ENCODE peak calls at places on chromosomes 1 and 21, in eight cellular contexts. C, B, G, Y, R, E, M and P are unnamed samples.

GRCh38 chr1:57489342-57490036 is 65.6 kb upstream of the DAB1 start:
- DNase-seq in E (peak; percentile 88), R (no peak), C (no peak), G (no peak), B (no peak), M (peak; percentile 91), Y (no peak), P (no peak)

GRCh38 chr1:115478933-115479551 is 141.0 kb upstream of the NGF start:
- DNase-seq in C (no peak), R (no peak), G (no peak), E (no peak), M (no peak), Y (no peak), B (no peak), P (no peak)

GRCh38 chr1:86951430-86951829 is 37.0 kb downstream of the HS2ST1 start:
- DNase-seq in Y (no peak), G (no peak), E (peak; percentile 22), C (peak; percentile 31), B (no peak), R (no peak), M (peak; percentile 37), P (no peak)

GRCh38 chr1:109882288-109883245 is 28.1 kb upstream of the CSF1 start:
- DNase-seq in E (no peak), B (no peak), G (no peak), M (no peak), R (no peak), C (no peak), Y (no peak), P (no peak)

GRCh38 chr1:248622491-248623106 is 12.3 kb downstream of the OR2T11 start:
- DNase-seq in R (no peak), C (no peak), E (peak; percentile 0), G (no peak), M (peak; percentile 0), B (no peak), Y (no peak), P (no peak)

GRCh38 chr1:6239950-6240768 is 3.8 kb upstream of the HES3 start:
- DNase-seq in E (no peak), Y (no peak), B (no peak), M (peak; percentile 36), G (no peak), C (no peak), R (no peak), P (no peak)

GRCh38 chr1:182056596-182057366 is 4.7 kb downstream of the ZNF648 start:
- DNase-seq in M (no peak), Y (no peak), R (no peak), E (no peak), B (no peak), G (no peak), C (no peak), P (no peak)

GRCh38 chr1:226351709-226352108 is 42.7 kb upstream of the LIN9 start:
- DNase-seq in R (no peak), C (no peak), Y (no peak), G (no peak), E (no peak), M (no peak), B (no peak), P (no peak)

GRCh38 chr1:1967879-1968278 is 35.7 kb downstream of the CFAP74 start:
- DNase-seq in M (no peak), Y (no peak), R (no peak), B (no peak), G (no peak), C (no peak), E (no peak), P (no peak)

GRCh38 chr1:246815693-246816270 is 91.6 kb downstream of the SCCPDH start:
- DNase-seq in E (no peak), G (no peak), R (no peak), B (no peak), Y (no peak), M (no peak), C (no peak), P (no peak)

GRCh38 chr21:28725396-28725795 is 267.3 kb downstream of the LTN1 start:
- DNase-seq in Y (no peak), B (no peak), M (no peak), G (no peak), R (no peak), E (peak; percentile 36), C (no peak), P (no peak)

GRCh38 chr1:223326776-223327175 is 37.2 kb downstream of the SUSD4 start:
- DNase-seq in G (no peak), E (peak; percentile 27), M (peak; percentile 59), B (no peak), C (no peak), Y (no peak), R (no peak), P (no peak)

GRCh38 chr1:79845951-79846350 is 839.4 kb upstream of the ADGRL4 start:
- DNase-seq in Y (no peak), R (no peak), M (peak; percentile 82), E (peak; percentile 23), B (no peak), G (no peak), C (no peak), P (no peak)

GRCh38 chr1:22077728-22078127 is 25.2 kb downstream of the CDC42 start:
- DNase-seq in B (no peak), C (no peak), G (no peak), E (peak; percentile 42), M (peak; percentile 44), R (no peak), Y (no peak), P (no peak)

GRCh38 chr1:223423641-223424233 is 30.5 kb downstream of the CCDC185 start:
- DNase-seq in Y (no peak), C (peak; percentile 33), E (no peak), B (no peak), R (no peak), G (no peak), M (peak; percentile 20), P (no peak)

GRCh38 chr1:172612478-172612877 is 46.4 kb upstream of the FASLG start:
- DNase-seq in Y (no peak), C (no peak), G (no peak), B (no peak), E (no peak), M (no peak), R (no peak), P (no peak)

GRCh38 chr21:43805275-43805800 is 16.0 kb downstream of the RRP1 start:
- DNase-seq in Y (no peak), C (no peak), R (no peak), B (peak; percentile 62), E (no peak), G (no peak), M (no peak), P (no peak)

GRCh38 chr1:221697924-221698425 is 43.9 kb downstream of the DUSP10 start:
- DNase-seq in C (no peak), B (no peak), Y (no peak), G (no peak), M (peak; percentile 65), R (no peak), E (no peak), P (no peak)

GRCh38 chr1:97834903-97835302 is 85.9 kb downstream of the DPYD start:
- DNase-seq in C (no peak), G (no peak), Y (no peak), R (no peak), E (no peak), B (no peak), M (peak; percentile 4), P (no peak)

GRCh38 chr1:118985611-118986290 is 2.4 kb downstream of the TBX15 start:
- DNase-seq in Y (no peak), C (no peak), M (no peak), E (no peak), R (no peak), B (no peak), G (no peak), P (no peak)
- H3K27me3 ChIP-seq in Y (peaks cover 98% of the 10 kb centered on the region), C (peaks cover 96% of the 10 kb centered on the region), M (peaks cover 98% of the 10 kb centered on the region), E (peaks cover 99% of the 10 kb centered on the region), R (peaks cover 22% of the 10 kb centered on the region), B (peaks cover 97% of the 10 kb centered on the region), G (peaks cover 100% of the 10 kb centered on the region), P (peaks cover 96% of the 10 kb centered on the region)

GRCh38 chr21:42618713-42619112 is 34.7 kb upstream of the PDE9A start:
- DNase-seq in B (no peak), R (no peak), C (no peak), Y (no peak), E (no peak), G (no peak), M (no peak), P (no peak)

GRCh38 chr21:42621828-42622199 is 31.6 kb upstream of the PDE9A start:
- DNase-seq in B (no peak), R (no peak), Y (no peak), E (no peak), G (no peak), C (no peak), M (no peak), P (no peak)

GRCh38 chr21:42617476-42617875 is 35.9 kb upstream of the PDE9A start:
- DNase-seq in R (no peak), B (no peak), C (no peak), Y (no peak), G (no peak), E (no peak), M (no peak), P (no peak)

GRCh38 chr21:42621166-42621827 is 32.1 kb upstream of the PDE9A start:
- DNase-seq in C (no peak), E (no peak), B (no peak), M (no peak), Y (no peak), R (no peak), G (no peak), P (no peak)

DNA sequence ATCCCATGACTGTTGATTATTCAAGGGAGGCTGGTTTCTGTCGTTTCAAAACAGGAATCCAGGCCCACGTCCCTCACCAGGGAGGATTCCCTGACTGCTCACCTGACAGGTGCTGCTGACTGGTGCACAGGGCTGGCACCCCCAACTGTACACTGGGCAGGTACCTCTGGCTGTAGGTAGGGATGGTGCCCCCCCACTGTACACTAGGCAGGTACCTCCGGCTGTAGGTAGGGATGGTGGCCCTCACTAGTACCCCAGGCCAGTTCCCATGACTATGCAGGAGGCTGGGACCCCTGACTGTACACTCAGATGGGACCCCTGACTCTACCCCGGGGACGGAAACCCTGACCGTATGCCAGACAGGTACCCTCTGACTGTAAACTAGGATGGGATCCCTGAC is 33.6 kb upstream of the PDE9A start:
- DNase-seq in R (no peak), G (no peak), M (no peak), B (no peak), C (no peak), Y (no peak), E (no peak), P (no peak)
- H3K27me3 ChIP-seq in R (no peaks in the 10 kb centered on the region), G (peaks cover 45% of the 10 kb centered on the region), M (peaks cover 42% of the 10 kb centered on the region), B (no peaks in the 10 kb centered on the region), C (peaks cover 26% of the 10 kb centered on the region), Y (peaks cover 59% of the 10 kb centered on the region), E (peaks cover 43% of the 10 kb centered on the region), P (no peaks in the 10 kb centered on the region)

GRCh38 chr1:205228052-205228451 is 306 bp downstream of the TMCC2 start:
- DNase-seq in R (no peak), M (no peak), Y (no peak), B (no peak), G (no peak), C (no peak), E (no peak), P (no peak)
- H3K27me3 ChIP-seq in R (no peaks in the 10 kb centered on the region), M (no peaks in the 10 kb centered on the region), Y (no peaks in the 10 kb centered on the region), B (no peaks in the 10 kb centered on the region), G (no peaks in the 10 kb centered on the region), C (no peaks in the 10 kb centered on the region), E (peaks cover 7% of the 10 kb centered on the region), P (peaks cover 5% of the 10 kb centered on the region)

DNA sequence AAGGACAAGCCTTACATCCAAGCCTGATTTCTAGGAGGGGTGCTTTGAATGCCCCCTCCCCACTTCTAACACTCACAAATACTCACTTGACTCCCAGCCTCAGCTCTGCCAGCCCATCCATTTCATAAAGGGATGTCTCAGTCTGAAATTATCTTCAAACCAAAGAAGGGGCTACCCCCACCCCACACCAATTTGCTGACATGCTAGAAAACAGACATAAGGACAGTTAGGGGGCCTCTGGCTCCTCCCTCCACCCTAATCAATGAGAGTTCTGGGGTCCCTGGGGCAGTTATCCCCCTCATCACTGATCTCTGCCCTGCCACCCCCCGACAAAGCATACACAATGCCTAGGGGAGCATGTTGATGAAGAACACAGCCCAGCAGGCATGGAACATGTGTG is 58.8 kb downstream of the RHBG start:
- DNase-seq in R (no peak), E (no peak), B (no peak), M (no peak), Y (no peak), C (no peak), G (no peak), P (no peak)
- H3K27me3 ChIP-seq in R (peaks cover 7% of the 10 kb centered on the region), E (peaks cover 93% of the 10 kb centered on the region), B (peaks cover 66% of the 10 kb centered on the region), M (peaks cover 91% of the 10 kb centered on the region), Y (peaks cover 87% of the 10 kb centered on the region), C (peaks cover 46% of the 10 kb centered on the region), G (peaks cover 100% of the 10 kb centered on the region), P (peaks cover 90% of the 10 kb centered on the region)